ENCODE peak calls at places on chromosome 6, in eight cellular contexts. P, J, T, N, R, G, S and Z are unnamed samples.

GRCh38 chr6:137970368-137970767 is 103.3 kb downstream of the TNFAIP3 start:
- DNase-seq in G (no peak), R (no peak), S (no peak), J (no peak), N (no peak), P (no peak), T (no peak), Z (no peak)

GRCh38 chr6:129475477-129476247 is 234.3 kb downstream of the ARHGAP18 start:
- DNase-seq in R (no peak), N (no peak), T (peak; percentile 16), J (no peak), S (no peak), G (no peak), P (peak; percentile 92), Z (no peak)

GRCh38 chr6:129267028-129267427 is 384.1 kb downstream of the LAMA2 start:
- DNase-seq in R (no peak), J (no peak), S (no peak), T (no peak), P (peak; percentile 99), N (peak; percentile 13), G (no peak), Z (no peak)

GRCh38 chr6:45677381-45677992 is 299.8 kb upstream of the SUPT3H start:
- DNase-seq in G (no peak), J (peak; percentile 57), N (no peak), T (no peak), S (peak; percentile 33), R (no peak), P (no peak), Z (no peak)

GRCh38 chr6:4565301-4566250 is 210.6 kb upstream of the CDYL start:
- DNase-seq in N (no peak), S (no peak), R (no peak), P (no peak), J (peak; percentile 3), T (no peak), G (no peak), Z (no peak)

GRCh38 chr6:159098636-159099106 is 53.9 kb upstream of the TAGAP start:
- DNase-seq in J (no peak), G (peak; percentile 48), N (no peak), T (no peak), S (peak; percentile 53), R (peak; percentile 55), P (no peak), Z (no peak)

GRCh38 chr6:97405818-97406409 is 122.9 kb upstream of the MMS22L start:
- DNase-seq in S (no peak), T (no peak), G (no peak), N (no peak), J (no peak), P (no peak), R (no peak), Z (no peak)

GRCh38 chr6:43682724-43683429 is 4.7 kb downstream of the MRPS18A start:
- DNase-seq in R (no peak), N (no peak), J (no peak), G (no peak), P (no peak), S (no peak), T (no peak), Z (no peak)

GRCh38 chr6:153108320-153108719 is 22.8 kb downstream of the RGS17 start:
- DNase-seq in G (no peak), J (no peak), R (no peak), P (no peak), T (peak; percentile 41), N (no peak), S (no peak), Z (no peak)

GRCh38 chr6:68559052-68559451 is 76.0 kb upstream of the ADGRB3 start:
- DNase-seq in N (no peak), P (peak; percentile 67), T (peak; percentile 38), J (no peak), S (no peak), R (no peak), G (no peak), Z (no peak)

GRCh38 chr6:16045238-16045637 is 83.6 kb upstream of the MYLIP start:
- DNase-seq in J (no peak), S (no peak), N (no peak), T (no peak), P (no peak), G (no peak), R (no peak), Z (no peak)

GRCh38 chr6:41073968-41074691 is 1.4 kb downstream of the NFYA start:
- DNase-seq in J (no peak), S (no peak), G (no peak), P (peak; percentile 56), N (no peak), T (no peak), R (no peak), Z (no peak)

GRCh38 chr6:138571174-138571573 is 71.9 kb upstream of the NHSL1 start:
- DNase-seq in S (no peak), R (no peak), J (no peak), G (no peak), P (peak; percentile 57), N (no peak), T (no peak), Z (no peak)

GRCh38 chr6:84926756-84927155 is 162.4 kb upstream of the TBX18 start:
- DNase-seq in N (no peak), T (no peak), J (no peak), G (no peak), R (peak; percentile 6), P (no peak), S (no peak), Z (no peak)

GRCh38 chr6:4010682-4011081 is 68.3 kb downstream of the FAM217A start:
- DNase-seq in R (no peak), P (no peak), S (no peak), G (no peak), N (no peak), T (no peak), J (no peak), Z (no peak)

GRCh38 chr6:150981669-150982068 is 116.2 kb downstream of the MTHFD1L start:
- DNase-seq in P (no peak), N (no peak), R (no peak), S (no peak), G (no peak), J (no peak), T (no peak), Z (no peak)

GRCh38 chr6:113433506-113433991 is 423.6 kb upstream of the MARCKS start:
- DNase-seq in N (no peak), S (no peak), J (peak; percentile 70), P (no peak), G (no peak), R (peak; percentile 33), T (no peak), Z (no peak)

GRCh38 chr6:106163446-106163965 is 77.4 kb downstream of the PRDM1 start:
- DNase-seq in N (no peak), T (peak; percentile 17), P (no peak), R (no peak), J (peak; percentile 18), G (peak; percentile 24), S (no peak), Z (no peak)

GRCh38 chr6:9532621-9533557 is 882.0 kb downstream of the TFAP2A start:
- DNase-seq in S (no peak), R (no peak), P (no peak), G (no peak), T (no peak), J (no peak), N (no peak), Z (no peak)

GRCh38 chr6:124026645-124027044 is 223.0 kb downstream of the NKAIN2 start:
- DNase-seq in S (no peak), N (no peak), R (no peak), J (no peak), G (no peak), T (no peak), P (no peak), Z (no peak)

GRCh38 chr6:82022614-82023102 is 224.9 kb downstream of the IBTK start:
- DNase-seq in S (no peak), R (no peak), T (no peak), P (no peak), N (no peak), G (no peak), J (peak; percentile 36), Z (no peak)

GRCh38 chr6:170023620-170024521 is 267.0 kb downstream of the DLL1 start:
- DNase-seq in T (no peak), R (no peak), S (no peak), G (no peak), P (no peak), N (no peak), J (no peak), Z (no peak)

GRCh38 chr6:101117397-101118185 is 236.5 kb upstream of the ASCC3 start:
- DNase-seq in S (no peak), J (no peak), P (peak; percentile 17), G (no peak), N (no peak), T (peak; percentile 9), R (no peak), Z (no peak)

GRCh38 chr6:144898741-144899140 is 613.6 kb downstream of the UTRN start:
- DNase-seq in R (no peak), G (no peak), J (no peak), P (no peak), N (no peak), T (no peak), S (no peak), Z (no peak)

GRCh38 chr6:138592698-138593097 is 93.4 kb upstream of the NHSL1 start:
- DNase-seq in T (no peak), N (no peak), G (no peak), S (no peak), R (no peak), J (no peak), P (no peak), Z (no peak)

GRCh38 chr6:142763205-142763604 is 181.8 kb downstream of the HIVEP2 start:
- DNase-seq in T (no peak), R (no peak), S (no peak), N (no peak), P (no peak), G (no peak), J (no peak), Z (no peak)

GRCh38 chr6:165571068-165571682 is 91.9 kb downstream of the PDE10A start:
- DNase-seq in J (no peak), N (no peak), R (no peak), G (no peak), P (peak; percentile 57), T (no peak), S (no peak), Z (no peak)

GRCh38 chr6:26053929-26054658 is 33.1 kb upstream of the HFE start:
- DNase-seq in S (no peak), T (no peak), N (no peak), G (no peak), J (no peak), P (no peak), R (no peak), Z (no peak)

GRCh38 chr6:167993169-167993568 is 4.3 kb upstream of the KIF25 start:
- DNase-seq in R (peak; percentile 28), S (no peak), J (no peak), T (no peak), N (no peak), G (no peak), P (no peak), Z (no peak)

GRCh38 chr6:107673076-107673494 is 151.0 kb downstream of the SCML4 start:
- DNase-seq in N (no peak), G (no peak), R (no peak), T (no peak), J (no peak), P (no peak), S (no peak), Z (no peak)

GRCh38 chr6:148272084-148272483 is 70.6 kb upstream of the SASH1 start:
- DNase-seq in P (peak; percentile 37), J (no peak), N (no peak), S (no peak), T (no peak), R (no peak), G (no peak), Z (no peak)